ENCODE peak calls at places on chromosome 4, in four cellular contexts. P is bronchial epithelial cell, T is HAP-1, X is smooth muscle cell of the brain vasculature. Y is an unnamed sample.

GRCh38 chr4:139754913-139755312 is 89.3 kb downstream of the MGST2 start:
- DNase-seq in P (no peak), T (no peak), X (no peak), Y (no peak)

GRCh38 chr4:128471576-128471975 is 184.0 kb upstream of the PGRMC2 start:
- DNase-seq in X (no peak), T (no peak), P (no peak), Y (no peak)

GRCh38 chr4:148961526-148961925 is 519.3 kb upstream of the NR3C2 start:
- DNase-seq in X (no peak), T (no peak), P (no peak), Y (no peak)

GRCh38 chr4:8101213-8101781 is 57.3 kb downstream of the ABLIM2 start:
- DNase-seq in X (peak; percentile 10), T (no peak), P (peak; percentile 64), Y (no peak)

GRCh38 chr4:107044170-107044569 is 8.1 kb upstream of the DKK2 start:
- DNase-seq in P (peak; percentile 17), T (no peak), X (no peak), Y (peak; percentile 18)

GRCh38 chr4:72896515-72896914 is 173.0 kb downstream of the COX18 start:
- DNase-seq in X (peak; percentile 29), P (peak; percentile 54), T (no peak), Y (no peak)

GRCh38 chr4:161554372-161554990 is 609.3 kb downstream of the FSTL5 start:
- DNase-seq in P (peak; percentile 53), T (peak; percentile 26), X (peak; percentile 49), Y (no peak)

GRCh38 chr4:181820518-181820917 is 422.7 kb upstream of the TENM3 start:
- DNase-seq in P (no peak), X (peak; percentile 41), T (no peak), Y (no peak)

GRCh38 chr4:37678624-37679023 is 7.6 kb downstream of the RELL1 start:
- DNase-seq in X (no peak), T (no peak), P (no peak), Y (no peak)

Y was measured in Kasumi-1.